ENCODE peak calls at places on chromosomes 7 and 10, in ten cellular contexts. J, H, O, N, K, W, R, Y, V and T are unnamed samples.

GRCh38 chr7:39609084-39609461 is 14.3 kb upstream of the RALA start:
- DNase-seq in Y (no peak), W (no peak), R (peak; percentile 74), K (no peak), V (no peak), O (no peak), J (no peak), H (no peak), N (no peak), T (no peak)

GRCh38 chr7:139118803-139119485 is 9.4 kb upstream of the ZC3HAV1 start:
- DNase-seq in O (no peak), N (no peak), Y (no peak), H (no peak), J (peak; percentile 46), W (no peak), K (no peak), V (no peak), R (no peak), T (peak; percentile 59)

GRCh38 chr7:107742678-107743566 is 1.0 kb upstream of the CBLL1 start:
- DNase-seq in K (peak; percentile 73), J (peak; percentile 23), V (peak; percentile 8), O (no peak), N (peak; percentile 44), Y (peak; percentile 60), R (no peak), H (no peak), W (peak; percentile 71), T (peak; percentile 3)

GRCh38 chr7:90163534-90163933 is 9.3 kb downstream of the STEAP1 start:
- DNase-seq in O (no peak), W (no peak), H (no peak), N (no peak), R (no peak), V (no peak), J (no peak), K (no peak), Y (no peak), T (no peak)

GRCh38 chr10:10977231-10977956 is 40.3 kb upstream of the CELF2 start:
- DNase-seq in R (no peak), J (no peak), O (no peak), K (no peak), Y (no peak), N (no peak), V (no peak), H (no peak), W (no peak), T (no peak)

GRCh38 chr7:38057829-38058228 is 120.2 kb upstream of the STARD3NL start:
- DNase-seq in J (no peak), K (no peak), R (no peak), O (no peak), W (no peak), Y (no peak), H (no peak), N (no peak), V (no peak), T (no peak)

GRCh38 chr7:71131256-71131752 is 640 bp upstream of the GALNT17 start:
- DNase-seq in H (peak; percentile 65), W (peak; percentile 81), J (peak; percentile 79), V (peak; percentile 79), N (no peak), Y (peak; percentile 56), K (no peak), O (no peak), R (peak; percentile 44), T (no peak)

GRCh38 chr7:73504920-73505319 is 17.2 kb downstream of the BAZ1B start:
- DNase-seq in R (no peak), H (no peak), O (no peak), W (no peak), N (no peak), J (no peak), Y (no peak), K (no peak), V (no peak), T (no peak)

GRCh38 chr10:124745678-124746077 is 1.5 kb upstream of the FAM53B start:
- DNase-seq in V (no peak), H (no peak), K (no peak), N (no peak), R (peak; percentile 38), O (no peak), W (peak; percentile 59), Y (no peak), J (peak; percentile 74), T (peak; percentile 80)

GRCh38 chr10:113051456-113051855 is 101.4 kb downstream of the TCF7L2 start:
- DNase-seq in R (peak; percentile 65), J (no peak), K (no peak), V (no peak), O (no peak), W (no peak), Y (no peak), N (no peak), H (no peak), T (no peak)
- H3K4me1 ChIP-seq in R (peaks cover 11% of the 10 kb centered on the region), J (peaks cover 16% of the 10 kb centered on the region), K (no peaks in the 10 kb centered on the region), V (peaks cover 33% of the 10 kb centered on the region), O (peaks cover 15% of the 10 kb centered on the region), W (peaks cover 27% of the 10 kb centered on the region), Y (no peaks in the 10 kb centered on the region), N (peaks cover 37% of the 10 kb centered on the region), H (peaks cover 8% of the 10 kb centered on the region), T (no peaks in the 10 kb centered on the region)

GRCh38 chr7:4760952-4761351 is 14.5 kb upstream of the AP5Z1 start:
- DNase-seq in H (no peak), J (no peak), Y (no peak), K (peak; percentile 42), R (no peak), W (no peak), V (no peak), O (no peak), N (peak; percentile 71), T (no peak)
- H3K36me3 ChIP-seq in H (peaks cover 57% of the 10 kb centered on the region), J (no peaks in the 10 kb centered on the region), Y (peaks cover 16% of the 10 kb centered on the region), K (peaks cover 70% of the 10 kb centered on the region), R (peaks cover 43% of the 10 kb centered on the region), W (peaks cover 56% of the 10 kb centered on the region), V (peaks cover 93% of the 10 kb centered on the region), O (peaks cover 19% of the 10 kb centered on the region), N (peaks cover 80% of the 10 kb centered on the region), T (peaks cover 64% of the 10 kb centered on the region)

DNA sequence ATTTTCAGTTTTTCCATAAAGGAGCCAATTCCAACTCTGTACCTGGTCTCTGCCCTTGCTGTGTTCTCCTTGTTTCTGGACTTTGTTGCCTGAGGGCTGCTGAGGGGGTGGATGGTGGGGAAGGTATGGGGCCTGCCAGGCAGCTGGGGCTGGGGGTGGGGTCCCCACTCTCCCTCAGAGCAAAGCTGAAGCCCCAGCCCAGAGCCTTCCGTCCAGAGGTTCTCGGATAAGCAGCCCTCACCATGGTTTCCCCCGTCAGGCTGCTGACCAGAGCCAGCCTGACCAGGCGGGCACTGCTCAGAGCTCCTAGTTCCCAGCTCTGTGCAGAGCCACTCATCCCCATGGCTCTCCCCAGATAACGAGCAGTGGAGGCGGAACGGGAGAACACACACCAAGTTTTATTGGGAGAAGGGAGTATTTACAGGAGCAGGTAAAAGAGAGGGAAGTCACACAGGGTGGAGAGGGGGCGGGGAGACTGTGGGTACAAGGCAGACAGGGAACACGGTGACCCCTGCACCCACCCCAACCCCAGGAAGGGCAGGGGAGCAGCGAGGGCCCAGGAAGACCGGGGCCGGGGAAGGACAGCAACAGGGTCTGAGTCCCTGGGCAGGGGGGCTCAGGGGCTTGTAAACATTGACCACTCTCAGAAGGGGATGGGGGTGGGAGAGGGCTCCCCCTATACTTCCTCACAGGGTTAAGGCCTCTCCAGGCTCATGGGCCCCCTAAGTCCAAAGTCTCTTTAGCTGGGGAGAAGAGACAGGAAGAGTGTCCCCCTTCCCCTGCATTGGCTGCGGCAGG is 5.8 kb downstream of the GNB2 start:
- DNase-seq in W (no peak), Y (no peak), H (no peak), V (no peak), N (no peak), O (no peak), R (no peak), K (peak; percentile 48), J (peak; percentile 26), T (no peak)
- H3K27ac ChIP-seq in W (peak overlapping the region; percentile 68), Y (no peak overlapping the region), H (no peak overlapping the region), V (peak overlapping the region; percentile 29), N (peak overlapping the region; percentile 6), O (peak overlapping the region; percentile 10), R (no peak overlapping the region), K (no peak overlapping the region), J (peak overlapping the region; percentile 53), T (no peak overlapping the region)

DNA sequence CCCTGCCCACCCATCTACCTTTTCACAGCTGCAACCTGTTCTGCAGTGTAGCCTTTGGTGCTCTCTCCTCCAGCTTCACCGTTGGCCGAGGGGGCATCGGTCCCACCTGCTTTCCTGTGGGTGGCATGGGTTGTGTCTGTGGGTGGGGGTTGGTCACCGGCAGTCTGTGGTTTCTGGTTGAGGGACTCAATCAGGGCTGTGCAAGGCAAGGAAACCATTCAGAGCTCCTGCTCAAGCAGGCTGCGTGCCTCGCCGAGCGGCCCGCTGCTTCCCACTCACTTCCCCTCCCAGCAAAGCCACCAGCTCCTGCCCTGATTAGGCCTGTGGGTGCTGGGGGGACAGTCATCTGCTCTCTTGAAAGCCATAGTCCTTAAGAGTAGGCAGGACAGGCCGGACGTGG is 9.8 kb downstream of the DNAJB12 start:
- DNase-seq in O (no peak), Y (no peak), J (no peak), H (no peak), W (no peak), N (no peak), V (no peak), R (no peak), K (no peak), T (no peak)
- H3K4me1 ChIP-seq in O (no peaks in the 10 kb centered on the region), Y (peaks cover 5% of the 10 kb centered on the region), J (no peaks in the 10 kb centered on the region), H (no peaks in the 10 kb centered on the region), W (no peaks in the 10 kb centered on the region), N (no peaks in the 10 kb centered on the region), V (no peaks in the 10 kb centered on the region), R (no peaks in the 10 kb centered on the region), K (no peaks in the 10 kb centered on the region), T (peaks cover 18% of the 10 kb centered on the region)

DNA sequence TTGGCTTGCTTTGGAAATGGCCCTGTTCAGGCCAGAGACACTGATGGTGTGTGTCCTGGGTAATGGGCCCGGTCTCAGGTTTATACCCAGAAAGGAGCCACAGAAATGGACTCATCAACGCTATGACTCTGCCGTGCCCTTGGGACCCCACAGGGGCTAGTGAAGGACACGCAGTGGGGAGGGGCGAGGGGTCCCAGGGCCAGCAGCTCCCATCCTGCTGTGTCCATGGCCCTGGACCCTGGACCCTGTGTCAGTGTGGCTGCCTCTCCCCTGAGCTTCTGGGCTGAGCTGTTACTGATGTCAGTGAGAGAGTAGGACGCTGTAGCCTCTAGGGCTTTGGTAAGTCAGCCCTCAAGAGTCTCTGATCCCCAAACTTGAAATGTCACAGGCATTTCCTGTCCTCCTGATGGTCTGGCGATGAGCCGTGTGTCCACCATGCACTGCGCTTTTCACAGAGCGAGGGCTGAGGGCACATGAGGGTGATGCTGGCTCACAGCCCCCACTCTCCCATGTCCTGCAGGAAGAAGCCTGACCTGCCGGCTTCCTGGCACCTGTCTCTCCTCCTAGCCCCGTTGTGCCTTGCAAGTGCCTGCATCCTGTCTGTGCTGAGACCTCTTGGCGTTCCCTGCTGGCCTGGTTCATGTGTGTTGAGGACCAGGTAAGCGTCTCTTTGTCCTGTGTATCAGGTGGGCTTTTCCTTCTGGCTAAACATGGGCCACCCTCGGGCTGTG is 4.4 kb downstream of the ZNF316 start:
- DNase-seq in W (no peak), J (no peak), Y (no peak), V (no peak), H (no peak), K (no peak), O (no peak), N (no peak), R (no peak), T (no peak)
- H3K36me3 ChIP-seq in W (peaks cover 18% of the 10 kb centered on the region), J (no peaks in the 10 kb centered on the region), Y (no peaks in the 10 kb centered on the region), V (peaks cover 78% of the 10 kb centered on the region), H (peaks cover 28% of the 10 kb centered on the region), K (peaks cover 31% of the 10 kb centered on the region), O (peaks cover 16% of the 10 kb centered on the region), N (peaks cover 41% of the 10 kb centered on the region), R (peaks cover 14% of the 10 kb centered on the region), T (peaks cover 48% of the 10 kb centered on the region)